ENCODE peak calls at places on chromosomes 1 and 21, in five cellular contexts. L is GM04503; S is stimulated activated CD4-positive, alpha-beta T cell treated with anti-CD3 and anti-CD28 coated beads, Interleukin-15, amount 100 ng/mL, for 1 hour; K is HTR-8/SVneo; T is PC-9. Q is an unnamed sample.

GRCh38 chr1:203057831-203058673 is 27.8 kb downstream of the MYOG start:
- DNase-seq in L (peak), K (no peak), T (no peak), S (no peak), Q (no peak)

GRCh38 chr1:58971629-58972140 is 187.8 kb upstream of the JUN start:
- DNase-seq in S (no peak), L (peak), T (no peak), K (no peak), Q (peak)

GRCh38 chr1:35215346-35215745 is 22.4 kb upstream of the SFPQ start:
- DNase-seq in K (no peak), L (no peak), T (no peak), S (no peak), Q (no peak)

GRCh38 chr1:6041432-6042062 is 4.1 kb upstream of the KCNAB2 start:
- DNase-seq in K (peak), L (no peak), S (no peak), T (no peak), Q (no peak)

GRCh38 chr1:209220048-209220524 is 363.4 kb upstream of the CAMK1G start:
- DNase-seq in S (no peak), K (no peak), L (no peak), T (no peak), Q (no peak)

GRCh38 chr1:40628903-40629292 is 36.6 kb downstream of the RIMS3 start:
- DNase-seq in K (no peak), T (peak), S (no peak), L (no peak), Q (no peak)

GRCh38 chr1:101945884-101946283 is 50.8 kb downstream of the OLFM3 start:
- DNase-seq in T (no peak), L (no peak), K (no peak), S (no peak), Q (no peak)

GRCh38 chr1:93616996-93617669 is 64.5 kb downstream of the BCAR3 start:
- DNase-seq in L (no peak), K (no peak), S (no peak), T (peak), Q (peak)

GRCh38 chr1:93556291-93556690 is 108.4 kb downstream of the FNBP1L start:
- DNase-seq in L (no peak), T (no peak), S (no peak), K (no peak), Q (no peak)

GRCh38 chr1:208868554-208868953 is 624.4 kb upstream of the PLXNA2 start:
- DNase-seq in K (peak), S (no peak), L (no peak), T (no peak), Q (no peak)

GRCh38 chr1:56506314-56506743 is 73.0 kb downstream of the PLPP3 start:
- DNase-seq in K (no peak), L (no peak), S (no peak), T (no peak), Q (no peak)

GRCh38 chr1:24578846-24579245 is 23.0 kb downstream of the NCMAP start:
- DNase-seq in K (no peak), T (no peak), L (no peak), S (no peak), Q (no peak)

GRCh38 chr1:210311726-210312493 is 16.8 kb upstream of the HHAT start:
- DNase-seq in L (no peak), K (no peak), S (no peak), T (no peak), Q (no peak)

GRCh38 chr1:53944469-53945182 is 873 bp downstream of the IFT25 start:
- DNase-seq in S (no peak), K (no peak), T (peak), L (no peak), Q (no peak)

GRCh38 chr1:245864872-245865271 is 642.2 kb downstream of the SMYD3 start:
- DNase-seq in T (no peak), L (no peak), K (no peak), S (no peak), Q (no peak)

GRCh38 chr1:78009836-78010235 is 5.1 kb downstream of the DNAJB4 start:
- DNase-seq in T (no peak), S (no peak), L (peak), K (no peak), Q (no peak)

GRCh38 chr21:41802185-41802584 is 35.3 kb upstream of the RIPK4 start:
- DNase-seq in K (no peak), L (no peak), T (no peak), S (no peak), Q (no peak)

Q was measured in tibial artery.